ENCODE peak calls at places on chromosome 3, in six cellular contexts. One of them, this sample, is unnamed.

GRCh38 chr3:14481018-14481645 is 59.0 kb downstream of the GRIP2 start:
- DNase-seq in right atrium auricular region: no peak
- DNase-seq in aorta: no peak
- DNase-seq in tibial nerve: no peak
- DNase-seq in SJCRH30: no peak
- DNase-seq in Karpas-422: no peak
- DNase-seq in this sample: no peak

GRCh38 chr3:42544492-42545283 is 37.1 kb downstream of the SEC22C start:
- DNase-seq in right atrium auricular region: peak; percentile 69
- DNase-seq in aorta: no peak
- DNase-seq in tibial nerve: no peak
- DNase-seq in SJCRH30: no peak
- DNase-seq in Karpas-422: no peak
- DNase-seq in this sample: no peak

GRCh38 chr3:177057768-177058167 is 139.5 kb downstream of the TBL1XR1 start:
- DNase-seq in right atrium auricular region: no peak
- DNase-seq in aorta: no peak
- DNase-seq in tibial nerve: no peak
- DNase-seq in SJCRH30: peak; percentile 87
- DNase-seq in Karpas-422: peak; percentile 57
- DNase-seq in this sample: no peak

GRCh38 chr3:9779721-9780450 is 10.1 kb upstream of the CAMK1 start:
- DNase-seq in right atrium auricular region: no peak
- DNase-seq in aorta: peak; percentile 64
- DNase-seq in tibial nerve: no peak
- DNase-seq in SJCRH30: no peak
- DNase-seq in Karpas-422: peak; percentile 86
- DNase-seq in this sample: no peak

GRCh38 chr3:104127830-104128229 is 1238.9 kb upstream of the ALCAM start:
- DNase-seq in right atrium auricular region: no peak
- DNase-seq in aorta: no peak
- DNase-seq in tibial nerve: no peak
- DNase-seq in SJCRH30: no peak
- DNase-seq in Karpas-422: no peak
- DNase-seq in this sample: no peak

GRCh38 chr3:102238362-102238761 is 196.5 kb upstream of the ZPLD1 start:
- DNase-seq in right atrium auricular region: no peak
- DNase-seq in aorta: no peak
- DNase-seq in tibial nerve: no peak
- DNase-seq in SJCRH30: no peak
- DNase-seq in Karpas-422: no peak
- DNase-seq in this sample: no peak

GRCh38 chr3:154886437-154886836 is 193.7 kb upstream of the MME start:
- DNase-seq in right atrium auricular region: no peak
- DNase-seq in aorta: no peak
- DNase-seq in tibial nerve: no peak
- DNase-seq in SJCRH30: no peak
- DNase-seq in Karpas-422: no peak
- DNase-seq in this sample: no peak

GRCh38 chr3:165185707-165186327 is 10.4 kb downstream of the SLITRK3 start:
- DNase-seq in right atrium auricular region: no peak
- DNase-seq in aorta: no peak
- DNase-seq in tibial nerve: no peak
- DNase-seq in SJCRH30: peak; percentile 33
- DNase-seq in Karpas-422: peak; percentile 82
- DNase-seq in this sample: no peak

GRCh38 chr3:167750273-167750971 is 14.9 kb downstream of the SERPINI1 start:
- DNase-seq in right atrium auricular region: no peak
- DNase-seq in aorta: no peak
- DNase-seq in tibial nerve: no peak
- DNase-seq in SJCRH30: no peak
- DNase-seq in Karpas-422: no peak
- DNase-seq in this sample: no peak

GRCh38 chr3:12932754-12933153 is 91.4 kb upstream of the RPL32 start:
- DNase-seq in right atrium auricular region: no peak
- DNase-seq in aorta: no peak
- DNase-seq in tibial nerve: no peak
- DNase-seq in SJCRH30: no peak
- DNase-seq in Karpas-422: no peak
- DNase-seq in this sample: no peak

GRCh38 chr3:24018784-24019570 is 73.9 kb downstream of the NR1D2 start:
- DNase-seq in right atrium auricular region: no peak
- DNase-seq in aorta: no peak
- DNase-seq in tibial nerve: no peak
- DNase-seq in SJCRH30: no peak
- DNase-seq in Karpas-422: no peak
- DNase-seq in this sample: no peak

GRCh38 chr3:117661636-117662095 is 952.1 kb downstream of the TUSC7 start:
- DNase-seq in right atrium auricular region: no peak
- DNase-seq in aorta: no peak
- DNase-seq in tibial nerve: no peak
- DNase-seq in SJCRH30: no peak
- DNase-seq in Karpas-422: no peak
- DNase-seq in this sample: no peak

GRCh38 chr3:169104972-169105371 is 558.5 kb downstream of the MECOM start:
- DNase-seq in right atrium auricular region: no peak
- DNase-seq in aorta: no peak
- DNase-seq in tibial nerve: no peak
- DNase-seq in SJCRH30: no peak
- DNase-seq in Karpas-422: no peak
- DNase-seq in this sample: no peak

GRCh38 chr3:62373215-62373614 is at the start of gene FEZF2:
- DNase-seq in right atrium auricular region: no peak
- DNase-seq in aorta: no peak
- DNase-seq in tibial nerve: no peak
- DNase-seq in SJCRH30: no peak
- DNase-seq in Karpas-422: no peak
- DNase-seq in this sample: no peak

GRCh38 chr3:100518983-100519382 is 26.6 kb downstream of the TMEM45A start:
- DNase-seq in right atrium auricular region: no peak
- DNase-seq in aorta: no peak
- DNase-seq in tibial nerve: no peak
- DNase-seq in SJCRH30: no peak
- DNase-seq in Karpas-422: no peak
- DNase-seq in this sample: no peak

GRCh38 chr3:51139616-51140015 is 245.5 kb upstream of the MANF start:
- DNase-seq in right atrium auricular region: no peak
- DNase-seq in aorta: no peak
- DNase-seq in tibial nerve: no peak
- DNase-seq in SJCRH30: no peak
- DNase-seq in Karpas-422: no peak
- DNase-seq in this sample: no peak

GRCh38 chr3:51141573-51141972 is 243.5 kb upstream of the MANF start:
- DNase-seq in right atrium auricular region: no peak
- DNase-seq in aorta: no peak
- DNase-seq in tibial nerve: no peak
- DNase-seq in SJCRH30: no peak
- DNase-seq in Karpas-422: no peak
- DNase-seq in this sample: no peak

DNA sequence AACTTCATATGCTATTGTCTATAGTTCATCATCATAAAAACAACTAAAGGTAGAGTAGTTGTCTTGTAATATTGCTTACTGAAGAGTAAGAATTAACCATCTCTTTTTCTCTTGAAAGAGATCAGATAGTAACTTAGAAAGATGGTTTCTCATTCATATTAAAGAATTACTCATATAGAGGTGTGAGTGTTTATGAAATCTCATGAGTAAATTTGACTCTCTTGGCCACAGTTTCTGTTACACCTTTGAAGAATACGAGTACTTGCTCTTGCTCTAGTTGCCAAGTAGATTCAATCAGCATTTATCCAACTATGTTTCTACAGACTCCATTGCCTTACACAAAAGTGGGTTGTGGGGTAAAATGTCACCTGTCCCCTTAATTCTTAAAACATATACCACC is 247.4 kb upstream of the MANF start:
- DNase-seq in right atrium auricular region: no peak
- DNase-seq in aorta: no peak
- DNase-seq in tibial nerve: no peak
- DNase-seq in SJCRH30: no peak
- DNase-seq in Karpas-422: no peak
- DNase-seq in this sample: no peak
- H3K27ac ChIP-seq in right atrium auricular region: no peak overlapping the region
- H3K27ac ChIP-seq in aorta: no peak overlapping the region
- H3K27ac ChIP-seq in tibial nerve: no peak overlapping the region
- H3K27ac ChIP-seq in SJCRH30: no peak overlapping the region
- H3K27ac ChIP-seq in Karpas-422: no peak overlapping the region
- H3K27ac ChIP-seq in this sample: no peak overlapping the region

DNA sequence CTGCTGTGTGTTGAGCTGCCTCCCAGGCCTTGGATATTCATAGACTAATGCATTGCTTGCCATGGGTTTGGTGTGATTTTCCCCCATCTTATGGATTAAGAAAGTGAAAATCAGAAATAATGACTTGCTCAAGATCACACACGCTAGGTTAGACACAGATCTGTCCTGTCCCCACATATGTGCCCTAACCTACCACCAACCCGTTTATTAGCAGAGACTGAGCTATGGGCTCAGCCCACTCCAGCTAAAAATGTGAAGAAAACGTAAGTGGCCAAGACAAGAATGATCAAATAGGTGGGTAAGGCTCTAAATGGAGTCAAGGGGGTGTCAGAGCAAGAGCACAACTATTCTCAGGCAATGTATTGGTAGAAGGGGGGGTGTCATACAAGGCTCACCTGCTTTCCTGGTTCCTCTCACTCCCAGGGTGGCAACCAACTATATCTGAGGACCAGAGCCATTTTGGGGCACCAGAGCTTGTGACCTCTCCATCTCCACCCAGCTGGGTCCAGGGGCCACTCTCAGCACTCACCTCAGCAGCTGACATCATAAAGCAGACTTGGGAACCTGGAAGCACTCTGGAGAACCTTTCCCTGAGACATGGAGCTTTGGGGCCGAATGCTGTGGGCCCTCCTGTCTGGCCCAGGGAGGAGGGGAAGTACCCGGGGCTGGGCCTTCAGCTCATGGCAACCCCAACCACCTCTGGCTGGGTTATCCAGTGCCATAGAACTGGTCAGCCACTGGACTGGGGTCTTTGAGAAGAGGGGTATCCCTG is 1.4 kb downstream of the HEMK1 start:
- DNase-seq in right atrium auricular region: no peak
- DNase-seq in aorta: no peak
- DNase-seq in tibial nerve: no peak
- DNase-seq in SJCRH30: no peak
- DNase-seq in Karpas-422: no peak
- DNase-seq in this sample: no peak
- H3K4me3 ChIP-seq in right atrium auricular region: no peak overlapping the region
- H3K4me3 ChIP-seq in aorta: no peak overlapping the region
- H3K4me3 ChIP-seq in tibial nerve: no peak overlapping the region
- H3K4me3 ChIP-seq in SJCRH30: no peak overlapping the region
- H3K4me3 ChIP-seq in Karpas-422: peak overlapping the region; percentile 88
- H3K4me3 ChIP-seq in this sample: no peak overlapping the region

DNA sequence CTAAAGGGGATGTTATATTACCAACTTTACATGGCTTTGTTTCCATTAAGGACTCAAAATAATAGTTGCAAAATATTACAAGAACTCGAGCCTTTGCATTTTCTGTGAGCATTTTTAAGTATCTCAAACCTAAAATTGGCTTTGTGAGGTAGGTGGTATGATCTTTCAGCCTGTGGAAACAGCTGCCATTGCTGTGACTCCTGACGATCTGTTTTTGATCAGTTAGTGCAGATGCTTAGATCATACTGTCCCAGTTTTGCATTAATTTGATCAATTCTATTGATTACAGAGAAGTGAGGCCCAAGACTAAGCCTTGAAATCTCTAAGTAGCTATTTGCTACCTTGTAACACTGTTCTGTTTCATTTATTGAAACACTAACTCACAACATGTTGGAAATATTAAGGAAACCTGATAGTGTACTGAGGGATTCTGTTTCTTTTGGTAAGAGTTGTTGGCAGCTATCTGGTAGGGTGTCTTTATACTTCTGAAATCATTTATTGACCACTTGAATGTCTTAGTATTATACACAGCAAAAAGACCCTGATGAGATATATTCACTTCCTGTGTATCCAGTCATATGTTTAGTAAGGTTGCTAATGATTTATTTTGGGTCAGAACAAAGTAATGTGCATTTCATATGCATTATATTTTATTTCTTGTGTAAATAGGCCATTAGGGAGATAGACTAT is 14.8 kb downstream of the SKIL start:
- DNase-seq in right atrium auricular region: no peak
- DNase-seq in aorta: no peak
- DNase-seq in tibial nerve: no peak
- DNase-seq in SJCRH30: no peak
- DNase-seq in Karpas-422: no peak
- DNase-seq in this sample: no peak
- H3K36me3 ChIP-seq in right atrium auricular region: peaks cover 6% of the 10 kb centered on the region
- H3K36me3 ChIP-seq in aorta: no peaks in the 10 kb centered on the region
- H3K36me3 ChIP-seq in tibial nerve: no peaks in the 10 kb centered on the region
- H3K36me3 ChIP-seq in SJCRH30: peaks cover 56% of the 10 kb centered on the region
- H3K36me3 ChIP-seq in Karpas-422: no peaks in the 10 kb centered on the region
- H3K36me3 ChIP-seq in this sample: no peaks in the 10 kb centered on the region

GRCh38 chr3:7160689-7161088 is 299.8 kb downstream of the GRM7 start:
- DNase-seq in right atrium auricular region: no peak
- DNase-seq in aorta: no peak
- DNase-seq in tibial nerve: no peak
- DNase-seq in SJCRH30: no peak
- DNase-seq in Karpas-422: no peak
- DNase-seq in this sample: no peak
- H3K27ac ChIP-seq in right atrium auricular region: no peak overlapping the region
- H3K27ac ChIP-seq in aorta: no peak overlapping the region
- H3K27ac ChIP-seq in tibial nerve: no peak overlapping the region
- H3K27ac ChIP-seq in SJCRH30: no peak overlapping the region
- H3K27ac ChIP-seq in Karpas-422: no peak overlapping the region
- H3K27ac ChIP-seq in this sample: no peak overlapping the region

DNA sequence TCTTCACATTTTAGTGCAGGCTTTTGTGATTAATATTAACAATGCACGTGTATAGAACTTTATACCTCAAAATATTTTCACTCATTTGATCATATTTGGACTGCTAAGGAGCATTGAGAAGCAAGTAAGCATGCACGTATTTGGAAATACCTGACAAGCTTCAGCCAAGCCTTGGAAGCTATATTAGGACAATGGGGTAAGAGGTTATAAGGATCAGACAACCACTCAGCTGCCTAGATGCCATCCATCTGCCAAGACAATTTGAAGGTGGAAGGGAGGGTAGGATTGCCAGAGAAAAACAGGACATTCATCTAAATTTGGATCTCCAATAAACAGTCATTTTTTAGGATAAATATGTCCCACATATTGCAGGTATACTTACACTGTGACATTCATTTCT is 394.9 kb upstream of the CFAP20DC start:
- DNase-seq in right atrium auricular region: no peak
- DNase-seq in aorta: no peak
- DNase-seq in tibial nerve: no peak
- DNase-seq in SJCRH30: no peak
- DNase-seq in Karpas-422: no peak
- DNase-seq in this sample: no peak
- H3K4me3 ChIP-seq in right atrium auricular region: no peak overlapping the region
- H3K4me3 ChIP-seq in aorta: no peak overlapping the region
- H3K4me3 ChIP-seq in tibial nerve: no peak overlapping the region
- H3K4me3 ChIP-seq in SJCRH30: no peak overlapping the region
- H3K4me3 ChIP-seq in Karpas-422: no peak overlapping the region
- H3K4me3 ChIP-seq in this sample: no peak overlapping the region